ENCODE peak calls at places on chromosome 13, in nine cellular contexts. B is AG09319, Z is pancreas, R is AG04449, F is mucosa of descending colon, E is heart right ventricle, W is GM23338, L is HCT116, A is Caco-2. U is an unnamed sample.

GRCh38 chr13:64441740-64442139 is 2788.4 kb downstream of the PCDH9 start:
- DNase-seq in B (no peak), Z (no peak), R (no peak), F (no peak), E (no peak), W (no peak), L (no peak), A (no peak), U (no peak)

GRCh38 chr13:43879323-43880181 is at the start of the genes CCDC122 and LACC1:
- DNase-seq in B (peak; percentile 52), Z (peak; percentile 88), R (no peak), F (peak; percentile 93), E (peak; percentile 87), W (peak; percentile 87), L (no peak), A (peak; percentile 83), U (peak; percentile 34)

GRCh38 chr13:29319451-29319850 is 276.0 kb downstream of the SLC7A1 start:
- DNase-seq in B (no peak), Z (no peak), R (no peak), F (no peak), E (no peak), W (peak; percentile 72), L (no peak), A (no peak), U (no peak)

GRCh38 chr13:28638756-28639155 is 20.2 kb upstream of the POMP start:
- DNase-seq in B (no peak), Z (no peak), R (no peak), F (no peak), E (no peak), W (no peak), L (no peak), A (no peak), U (no peak)

GRCh38 chr13:109610517-109610916 is 175.9 kb downstream of the IRS2 start:
- DNase-seq in B (no peak), Z (no peak), R (no peak), F (peak; percentile 59), E (peak; percentile 37), W (peak; percentile 60), L (peak; percentile 3), A (peak; percentile 47), U (no peak)

GRCh38 chr13:93305886-93306285 is 79.3 kb downstream of the GPC6 start:
- DNase-seq in B (no peak), Z (no peak), R (no peak), F (no peak), E (no peak), W (no peak), L (no peak), A (no peak), U (no peak)

GRCh38 chr13:101144808-101145419 is 271.4 kb downstream of the NALCN start:
- DNase-seq in B (peak; percentile 27), Z (no peak), R (no peak), F (no peak), E (no peak), W (peak; percentile 78), L (peak; percentile 39), A (no peak), U (no peak)

GRCh38 chr13:111215081-111216047 is 100.3 kb downstream of the ARHGEF7 start:
- DNase-seq in B (no peak), Z (no peak), R (no peak), F (no peak), E (no peak), W (peak; percentile 64), L (no peak), A (no peak), U (no peak)

GRCh38 chr13:100491164-100491847 is 97.3 kb downstream of the GGACT start:
- DNase-seq in B (no peak), Z (no peak), R (no peak), F (no peak), E (peak; percentile 30), W (no peak), L (no peak), A (no peak), U (no peak)

GRCh38 chr13:76286178-76286577 is 600.0 kb downstream of the KCTD12 start:
- DNase-seq in B (peak; percentile 40), Z (no peak), R (no peak), F (no peak), E (no peak), W (no peak), L (no peak), A (no peak), U (no peak)

GRCh38 chr13:38630780-38631179 is 56.1 kb upstream of the FREM2 start:
- DNase-seq in B (peak; percentile 11), Z (no peak), R (no peak), F (no peak), E (no peak), W (no peak), L (no peak), A (no peak), U (no peak)

GRCh38 chr13:22050951-22051563 is 380.2 kb downstream of the FGF9 start:
- DNase-seq in B (no peak), Z (no peak), R (no peak), F (no peak), E (no peak), W (no peak), L (no peak), A (no peak), U (no peak)

GRCh38 chr13:46962286-46962941 is 65.6 kb upstream of the HTR2A start:
- DNase-seq in B (no peak), Z (no peak), R (no peak), F (no peak), E (no peak), W (peak; percentile 62), L (no peak), A (no peak), U (peak; percentile 20)
- TF ChIP-seq CTCF in B (peak; percentile 18), Z (no peak), R (peak; percentile 14), F (no peak), E (no peak), W (peak; percentile 72), L (peak; percentile 55), A (peak; percentile 32), U (peak; percentile 63)

GRCh38 chr13:97849305-97849704 is 104.2 kb upstream of the IPO5 start:
- DNase-seq in B (no peak), Z (no peak), R (no peak), F (no peak), E (no peak), W (peak; percentile 73), L (peak; percentile 34), A (no peak), U (peak; percentile 7)
- TF ChIP-seq CTCF in B (peak; percentile 36), Z (no peak), R (peak; percentile 20), F (no peak), E (peak; percentile 23), W (peak; percentile 57), L (peak; percentile 45), A (peak; percentile 38), U (peak; percentile 53)

GRCh38 chr13:27408074-27408473 is 16.3 kb upstream of the GTF3A start:
- DNase-seq in B (no peak), Z (no peak), R (no peak), F (no peak), E (no peak), W (peak; percentile 11), L (no peak), A (no peak), U (no peak)

GRCh38 chr13:27406178-27406939 is 18.1 kb upstream of the GTF3A start:
- DNase-seq in B (no peak), Z (peak; percentile 18), R (no peak), F (no peak), E (no peak), W (peak; percentile 27), L (no peak), A (no peak), U (no peak)

GRCh38 chr13:27415116-27415515 is 9.3 kb upstream of the GTF3A start:
- DNase-seq in B (no peak), Z (no peak), R (no peak), F (no peak), E (no peak), W (no peak), L (no peak), A (no peak), U (no peak)

GRCh38 chr13:27405521-27406134 is 18.8 kb upstream of the GTF3A start:
- DNase-seq in B (no peak), Z (no peak), R (no peak), F (no peak), E (no peak), W (no peak), L (no peak), A (no peak), U (no peak)

DNA sequence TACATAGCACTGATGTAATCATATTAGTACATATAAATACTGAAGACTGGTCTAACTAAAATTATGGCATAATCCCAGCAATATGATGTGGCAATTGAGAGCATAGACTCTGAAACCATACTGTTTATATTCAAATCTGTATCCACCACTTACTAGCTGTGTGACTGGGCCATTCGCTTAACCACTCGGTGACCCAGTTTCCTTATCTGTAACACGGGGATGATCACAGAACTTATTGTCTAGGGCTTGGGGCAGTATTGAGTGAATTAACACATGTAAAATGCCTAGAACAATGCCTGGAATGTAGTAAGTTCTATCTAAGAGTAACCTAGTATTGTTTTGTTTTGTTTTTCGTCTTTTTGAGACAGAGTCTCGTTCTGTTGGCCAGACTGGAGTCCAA is 13.0 kb upstream of the GTF3A start:
- DNase-seq in B (no peak), Z (no peak), R (no peak), F (no peak), E (no peak), W (no peak), L (no peak), A (no peak), U (no peak)
- TF ChIP-seq CTCF in B (no peak), Z (no peak), R (no peak), F (no peak), E (no peak), W (no peak), L (no peak), A (no peak), U (no peak)

GRCh38 chr13:30865131-30866009 is 40.7 kb upstream of the MEDAG start:
- DNase-seq in B (peak; percentile 83), Z (peak; percentile 72), R (peak; percentile 86), F (peak; percentile 82), E (peak; percentile 70), W (peak; percentile 90), L (peak; percentile 78), A (peak; percentile 72), U (peak; percentile 75)
- TF ChIP-seq CTCF in B (peak; percentile 97), Z (peak; percentile 83), R (peak; percentile 91), F (peak; percentile 79), E (peak; percentile 89), W (peak; percentile 97), L (peak; percentile 93), A (peak; percentile 84), U (peak; percentile 94)

U was measured in retinal pigment epithelial cell.